ENCODE peak calls at places on chromosomes 3 and 15, in four cellular contexts. S is chondrocyte; F is stimulated activated CD8-positive, alpha-beta memory T cell treated with anti-CD3 and anti-CD28 coated beads, Interleukin-4, amount 100 ng/mL, for 4 hours; Q is activated CD4-positive, alpha-beta T cell treated with anti-CD3 and anti-CD28 coated beads for 1 hour. V is an unnamed sample.

GRCh38 chr3:133376805-133377204 is 23.1 kb upstream of the BFSP2 start:
- DNase-seq in S (no peak), F (no peak), Q (no peak), V (no peak)

GRCh38 chr3:8550619-8551018 is 49.0 kb downstream of the LMCD1 start:
- DNase-seq in S (no peak), F (no peak), Q (no peak), V (no peak)

GRCh38 chr15:68552773-68553172 is 26.0 kb upstream of the CORO2B start:
- DNase-seq in S (peak), F (no peak), Q (no peak), V (peak)

GRCh38 chr15:92942706-92943105 is 42.6 kb downstream of the CHD2 start:
- DNase-seq in S (no peak), F (no peak), Q (no peak), V (no peak)

GRCh38 chr15:27673766-27674445 is 425.2 kb downstream of the OCA2 start:
- DNase-seq in S (no peak), F (no peak), Q (no peak), V (no peak)

GRCh38 chr3:141426404-141427034 is 58.2 kb downstream of the ZBTB38 start:
- DNase-seq in S (no peak), F (no peak), Q (no peak), V (peak)

GRCh38 chr15:62165029-62165792 is at the start of gene C2CD4B:
- DNase-seq in S (no peak), F (no peak), Q (no peak), V (peak)

GRCh38 chr3:170383567-170383966 is 26.1 kb downstream of the SKIL start:
- DNase-seq in S (no peak), F (no peak), Q (no peak), V (no peak)

GRCh38 chr3:71536376-71536965 is 47.1 kb downstream of the FOXP1 start:
- DNase-seq in S (no peak), F (no peak), Q (no peak), V (no peak)

GRCh38 chr3:50003216-50003615 is 63.3 kb downstream of the RBM6 start:
- DNase-seq in S (no peak), F (no peak), Q (no peak), V (no peak)

GRCh38 chr3:106130384-106131084 is 261.7 kb upstream of the CBLB start:
- DNase-seq in S (no peak), F (no peak), Q (no peak), V (no peak)

GRCh38 chr3:114527036-114527644 is 233.3 kb downstream of the TIGIT start:
- DNase-seq in S (no peak), F (no peak), Q (no peak), V (no peak)